ENCODE peak calls at places on chromosomes 16 and 17, in eight cellular contexts. L, D, R, Q, F, Y, N and T are unnamed samples.

GRCh38 chr17:68600881-68601564 is at the start of gene FAM20A:
- DNase-seq in L (no peak), D (no peak), R (peak), Q (no peak), F (no peak), Y (peak), N (no peak), T (no peak)

GRCh38 chr16:71781741-71782140 is 26.9 kb downstream of the AP1G1 start:
- DNase-seq in L (no peak), D (no peak), R (no peak), Q (no peak), F (no peak), Y (no peak), N (peak), T (no peak)

GRCh38 chr17:76485569-76485968 is 15.7 kb downstream of the RHBDF2 start:
- DNase-seq in L (no peak), D (no peak), R (peak), Q (no peak), F (no peak), Y (no peak), N (no peak), T (no peak)

GRCh38 chr16:1317479-1318267 is 8.2 kb downstream of the UBE2I start:
- DNase-seq in L (no peak), D (no peak), R (no peak), Q (no peak), F (no peak), Y (no peak), N (no peak), T (no peak)

GRCh38 chr17:39271546-39271945 is 45.8 kb upstream of the STAC2 start:
- DNase-seq in L (no peak), D (no peak), R (no peak), Q (no peak), F (no peak), Y (no peak), N (no peak), T (no peak)

GRCh38 chr17:1255041-1255440 is 15.2 kb upstream of the BHLHA9 start:
- DNase-seq in L (no peak), D (no peak), R (no peak), Q (no peak), F (no peak), Y (no peak), N (no peak), T (no peak)

GRCh38 chr17:76697702-76698465 is 12.9 kb downstream of the MXRA7 start:
- DNase-seq in L (no peak), D (no peak), R (peak), Q (no peak), F (no peak), Y (peak), N (no peak), T (no peak)

GRCh38 chr16:78794581-78795300 is 695.3 kb downstream of the WWOX start:
- DNase-seq in L (no peak), D (no peak), R (no peak), Q (no peak), F (no peak), Y (no peak), N (no peak), T (no peak)

GRCh38 chr17:16301963-16302855 is 51.1 kb downstream of the CENPV start:
- DNase-seq in L (no peak), D (no peak), R (no peak), Q (no peak), F (no peak), Y (no peak), N (no peak), T (no peak)

GRCh38 chr16:1438229-1439057 is 5.9 kb downstream of the CCDC154 start:
- DNase-seq in L (no peak), D (no peak), R (no peak), Q (no peak), F (no peak), Y (no peak), N (no peak), T (no peak)

GRCh38 chr16:85057212-85057889 is 29.8 kb downstream of the KIAA0513 start:
- DNase-seq in L (no peak), D (no peak), R (no peak), Q (no peak), F (no peak), Y (peak), N (no peak), T (no peak)

GRCh38 chr16:29824589-29825144 is 4.4 kb downstream of the MVP start:
- DNase-seq in L (no peak), D (no peak), R (no peak), Q (no peak), F (no peak), Y (no peak), N (peak), T (no peak)

GRCh38 chr17:382644-383533 is 30.3 kb upstream of the RPH3AL start:
- DNase-seq in L (no peak), D (no peak), R (no peak), Q (peak), F (no peak), Y (no peak), N (peak), T (no peak)

GRCh38 chr16:5790512-5790911 is 692.9 kb upstream of the EEF2KMT start:
- DNase-seq in L (no peak), D (no peak), R (no peak), Q (no peak), F (no peak), Y (no peak), N (no peak), T (no peak)

GRCh38 chr17:75128694-75129505 is 2.6 kb downstream of the NT5C start:
- DNase-seq in L (no peak), D (no peak), R (no peak), Q (no peak), F (no peak), Y (no peak), N (no peak), T (no peak)

GRCh38 chr17:32487460-32488176 is 825 bp downstream of the CDK5R1 start:
- DNase-seq in L (peak), D (no peak), R (no peak), Q (no peak), F (peak), Y (peak), N (no peak), T (no peak)

GRCh38 chr16:89119161-89119621 is 25.5 kb downstream of the ACSF3 start:
- DNase-seq in L (no peak), D (no peak), R (no peak), Q (no peak), F (peak), Y (no peak), N (no peak), T (no peak)

GRCh38 chr17:9151091-9151490 is 129.8 kb downstream of the NTN1 start:
- DNase-seq in L (no peak), D (no peak), R (no peak), Q (no peak), F (no peak), Y (no peak), N (no peak), T (no peak)

GRCh38 chr16:74447578-74447977 is 26.3 kb upstream of the CLEC18B start:
- DNase-seq in L (no peak), D (no peak), R (peak), Q (no peak), F (no peak), Y (no peak), N (no peak), T (no peak)

GRCh38 chr16:65429504-65430149 is 307.8 kb upstream of the CDH11 start:
- DNase-seq in L (no peak), D (no peak), R (no peak), Q (no peak), F (no peak), Y (no peak), N (no peak), T (no peak)

GRCh38 chr16:84979516-84979915 is 31.8 kb downstream of the ZDHHC7 start:
- DNase-seq in L (no peak), D (no peak), R (no peak), Q (no peak), F (no peak), Y (no peak), N (no peak), T (no peak)

GRCh38 chr16:995783-996182 is 14.2 kb downstream of the SOX8 start:
- DNase-seq in L (no peak), D (no peak), R (no peak), Q (no peak), F (no peak), Y (no peak), N (no peak), T (no peak)

GRCh38 chr17:17447264-17447663 is 29.5 kb upstream of the MED9 start:
- DNase-seq in L (no peak), D (no peak), R (no peak), Q (no peak), F (no peak), Y (no peak), N (no peak), T (no peak)